ENCODE peak calls at places on chromosome 11, in six cellular contexts. G, F, B, X, V and Y are unnamed samples.

GRCh38 chr11:35990170-35990569 is 46.3 kb downstream of the LDLRAD3 start:
- DNase-seq in G (no peak), F (no peak), B (no peak), X (no peak), V (no peak), Y (no peak)

GRCh38 chr11:33624082-33624481 is 76.5 kb downstream of the C11orf91 start:
- DNase-seq in G (no peak), F (no peak), B (no peak), X (no peak), V (no peak), Y (no peak)

GRCh38 chr11:115132829-115133228 is 371.4 kb downstream of the CADM1 start:
- DNase-seq in G (no peak), F (no peak), B (no peak), X (no peak), V (no peak), Y (no peak)

GRCh38 chr11:15941206-15941770 is 415.1 kb downstream of the SOX6 start:
- DNase-seq in G (no peak), F (no peak), B (no peak), X (no peak), V (peak; percentile 66), Y (no peak)

GRCh38 chr11:34379081-34379480 is 21.3 kb upstream of the ABTB2 start:
- DNase-seq in G (no peak), F (no peak), B (no peak), X (no peak), V (no peak), Y (no peak)

GRCh38 chr11:109933126-109933525 is 160.1 kb upstream of the ZC3H12C start:
- DNase-seq in G (no peak), F (no peak), B (no peak), X (no peak), V (peak; percentile 80), Y (no peak)

GRCh38 chr11:74069146-74070046 is 60.5 kb upstream of the UCP3 start:
- DNase-seq in G (no peak), F (no peak), B (no peak), X (no peak), V (no peak), Y (no peak)

GRCh38 chr11:1152316-1153104 is 5.2 kb upstream of the MUC5AC start:
- DNase-seq in G (no peak), F (no peak), B (no peak), X (no peak), V (peak; percentile 54), Y (no peak)

GRCh38 chr11:1130276-1131032 is 27.3 kb upstream of the MUC5AC start:
- DNase-seq in G (no peak), F (no peak), B (no peak), X (peak; percentile 32), V (no peak), Y (no peak)

GRCh38 chr11:15692739-15693138 is 578.0 kb downstream of the INSC start:
- DNase-seq in G (no peak), F (no peak), B (no peak), X (no peak), V (peak; percentile 16), Y (no peak)